ENCODE peak calls at places on chromosomes 5 and 9, in seven cellular contexts. F, X, E, C, T, Q and H are unnamed samples. For H3K4me1, the result is how much of the 10 kb centered on the place peaks cover.

GRCh38 chr5:135139397-135140134 is 105.5 kb upstream of the PITX1 start:
- DNase-seq in C (peak), X (no peak), E (no peak), F (no peak), T (peak), Q (peak), H (no peak)

GRCh38 chr5:109454726-109455505 is 45.1 kb upstream of the PJA2 start:
- DNase-seq in F (no peak), E (no peak), Q (peak), X (no peak), C (peak), T (no peak), H (no peak)

GRCh38 chr5:143431789-143432188 is 28.3 kb upstream of the NR3C1 start:
- DNase-seq in T (no peak), E (no peak), C (no peak), F (no peak), Q (no peak), X (no peak), H (no peak)

GRCh38 chr5:14218011-14218410 is 74.9 kb downstream of the TRIO start:
- DNase-seq in F (no peak), X (no peak), C (no peak), E (no peak), Q (no peak), T (no peak), H (no peak)

GRCh38 chr9:80605129-80605528 is 1033.4 kb downstream of the TLE4 start:
- DNase-seq in E (no peak), C (peak), T (peak), Q (peak), F (no peak), X (no peak), H (no peak)

GRCh38 chr9:137007060-137007815 is 10.9 kb upstream of the CLIC3 start:
- DNase-seq in Q (no peak), F (no peak), E (no peak), T (no peak), C (peak), X (no peak), H (no peak)

GRCh38 chr5:33321026-33321425 is 119.7 kb upstream of the TARS1 start:
- DNase-seq in Q (peak), X (no peak), C (peak), F (no peak), T (peak), E (no peak), H (no peak)

GRCh38 chr5:163821142-163821541 is 315.7 kb downstream of the MAT2B start:
- DNase-seq in E (no peak), X (no peak), C (no peak), Q (no peak), T (no peak), F (no peak), H (no peak)

GRCh38 chr5:14225173-14225834 is 82.2 kb downstream of the TRIO start:
- DNase-seq in C (no peak), E (no peak), Q (no peak), X (no peak), T (no peak), F (no peak), H (no peak)

GRCh38 chr9:69504058-69504457 is 168.1 kb downstream of the APBA1 start:
- DNase-seq in Q (no peak), T (no peak), C (no peak), X (no peak), F (no peak), E (no peak), H (no peak)

GRCh38 chr9:107739601-107740082 is 250.1 kb upstream of the KLF4 start:
- DNase-seq in C (peak), F (no peak), X (peak), Q (peak), T (peak), E (peak), H (no peak)

GRCh38 chr5:30051976-30052375 is 1141.5 kb upstream of the CDH6 start:
- DNase-seq in E (no peak), T (no peak), X (no peak), F (no peak), Q (no peak), C (no peak), H (no peak)

GRCh38 chr9:70406446-70406862 is 8.0 kb downstream of the KLF9 start:
- DNase-seq in C (peak), X (no peak), T (no peak), F (no peak), E (no peak), Q (peak), H (peak)

GRCh38 chr5:171808951-171809350 is 23.3 kb downstream of the SMIM23 start:
- DNase-seq in Q (peak), E (no peak), F (no peak), C (peak), X (no peak), T (no peak), H (no peak)

GRCh38 chr9:87581513-87581912 is 83.8 kb downstream of the DAPK1 start:
- DNase-seq in C (no peak), X (no peak), Q (peak), E (no peak), T (no peak), F (no peak), H (no peak)

GRCh38 chr9:109604036-109604600 is 106.0 kb upstream of the PTPN3 start:
- DNase-seq in C (no peak), X (no peak), F (no peak), E (no peak), Q (peak), T (no peak), H (no peak)

GRCh38 chr5:146703499-146703898 is 175.1 kb downstream of the PPP2R2B start:
- DNase-seq in Q (peak), F (no peak), X (no peak), T (no peak), E (no peak), C (no peak), H (no peak)

GRCh38 chr9:85723220-85723619 is 18.5 kb downstream of the AGTPBP1 start:
- DNase-seq in T (no peak), X (no peak), Q (no peak), C (no peak), F (peak), E (no peak), H (no peak)

GRCh38 chr9:112570731-112571167 is 84.1 kb downstream of the KIAA1958 start:
- DNase-seq in X (peak), E (no peak), T (no peak), C (no peak), F (no peak), Q (no peak), H (peak)

GRCh38 chr5:153900703-153901395 is 137.9 kb downstream of the FAM114A2 start:
- DNase-seq in Q (peak), X (no peak), C (peak), F (no peak), E (no peak), T (peak), H (no peak)

GRCh38 chr5:12636209-12636608 is 732.0 kb upstream of the CTNND2 start:
- DNase-seq in F (no peak), X (no peak), C (no peak), E (no peak), T (peak), Q (no peak), H (no peak)

GRCh38 chr9:78369644-78370219 is 72.8 kb downstream of the PSAT1 start:
- DNase-seq in Q (peak), F (peak), E (peak), T (peak), C (peak), X (peak), H (peak)

GRCh38 chr5:3944930-3945329 is 349.3 kb downstream of the IRX1 start:
- DNase-seq in C (no peak), E (no peak), X (no peak), F (no peak), T (no peak), Q (no peak), H (no peak)

GRCh38 chr9:100990605-100991381 is 37.7 kb upstream of the PLPPR1 start:
- DNase-seq in Q (no peak), X (no peak), T (no peak), F (no peak), C (no peak), E (no peak), H (no peak)

GRCh38 chr5:167576126-167576525 is 715.3 kb upstream of the WWC1 start:
- DNase-seq in T (no peak), F (no peak), X (no peak), E (no peak), Q (no peak), C (no peak), H (no peak)

GRCh38 chr5:143659614-143660238 is 152.2 kb upstream of the HMHB1 start:
- DNase-seq in C (no peak), T (peak), F (no peak), E (no peak), Q (no peak), X (no peak), H (no peak)

GRCh38 chr9:72557549-72557948 is 36.1 kb downstream of the TMC1 start:
- DNase-seq in X (no peak), C (peak), E (no peak), Q (peak), F (no peak), T (peak), H (peak)
- H3K27ac ChIP-seq in X (no peak), C (peak), E (no peak), Q (peak), F (no peak), T (peak), H (no peak)

DNA sequence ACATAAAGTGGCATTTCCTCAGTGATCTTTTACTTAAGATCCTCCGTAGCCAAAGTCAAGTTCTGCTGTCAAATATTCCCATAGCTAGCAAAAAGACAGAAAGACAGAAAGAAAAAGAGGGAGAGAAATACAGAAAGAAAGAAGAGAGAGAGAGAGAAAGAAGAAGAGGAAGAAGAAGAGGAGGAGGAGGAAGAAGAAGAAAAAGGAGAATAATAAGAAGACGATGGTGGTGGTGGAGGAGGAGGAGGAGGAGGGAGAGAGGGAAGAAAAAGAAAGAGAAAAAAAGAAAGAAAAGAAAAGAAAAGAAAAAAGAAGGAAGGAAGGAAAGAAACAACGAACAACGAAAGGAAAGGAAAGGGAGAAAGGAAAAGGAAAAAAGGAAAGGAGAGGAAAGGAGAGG is 54.1 kb downstream of the FAT2 start:
- DNase-seq in C (no peak), X (no peak), Q (no peak), F (no peak), T (no peak), E (no peak), H (no peak)
- H3K4me1 ChIP-seq in C (under half), X (under half), Q (under half), F (under half), T (under half), E (under half), H (under half)

GRCh38 chr5:149931992-149932436 is 12.6 kb downstream of the PDE6A start:
- DNase-seq in C (no peak), Q (no peak), F (no peak), X (no peak), E (no peak), T (no peak), H (no peak)

GRCh38 chr5:149932445-149933350 is 11.9 kb downstream of the PDE6A start:
- DNase-seq in C (no peak), Q (no peak), F (peak), T (peak), E (peak), X (peak), H (no peak)

GRCh38 chr5:149930754-149931574 is 13.6 kb downstream of the PDE6A start:
- DNase-seq in C (no peak), Q (no peak), T (no peak), X (no peak), E (no peak), F (no peak), H (no peak)

GRCh38 chr5:149935431-149935901 is 9.1 kb downstream of the PDE6A start:
- DNase-seq in Q (no peak), F (no peak), X (no peak), T (no peak), C (no peak), E (no peak), H (no peak)

DNA sequence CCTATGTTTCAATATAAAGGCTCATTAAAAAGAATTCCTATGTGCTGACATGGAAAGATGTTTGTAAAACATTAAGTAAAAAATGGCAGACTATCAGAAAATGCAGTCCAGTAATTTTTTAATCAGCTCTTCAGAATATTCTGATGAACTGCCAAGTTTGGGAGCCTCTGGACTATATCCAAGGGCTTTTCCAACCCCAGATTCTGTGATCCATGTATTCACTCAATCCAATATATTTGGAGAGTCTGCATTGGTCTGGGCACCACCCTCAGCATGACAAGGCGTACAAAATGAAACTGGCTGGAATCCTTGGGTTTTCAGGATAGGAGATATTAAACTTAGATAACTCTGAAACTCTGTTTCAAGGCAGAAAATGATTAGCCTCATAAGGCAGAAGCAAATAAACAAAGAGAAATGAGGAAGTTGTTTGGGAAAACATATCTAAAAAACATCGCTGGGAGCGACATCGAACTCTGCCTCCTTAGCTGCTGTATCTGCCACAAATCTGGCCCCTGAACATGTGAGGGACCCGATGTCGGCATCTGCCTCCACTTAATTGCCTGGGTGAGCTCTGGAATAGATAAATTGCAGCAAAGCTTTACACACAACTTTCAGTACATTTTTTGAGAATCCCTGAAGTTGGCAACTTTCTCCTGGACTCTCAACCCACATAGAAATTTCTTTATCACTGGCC is 14.4 kb downstream of the PDE6A start:
- DNase-seq in C (no peak), F (no peak), X (no peak), E (no peak), T (no peak), Q (no peak), H (no peak)
- H3K27ac ChIP-seq in C (no peak), F (no peak), X (no peak), E (no peak), T (no peak), Q (no peak), H (no peak)

GRCh38 chr5:78508231-78508765 is 140.3 kb downstream of the LHFPL2 start:
- DNase-seq in F (no peak), E (no peak), Q (peak), X (no peak), T (peak), C (peak), H (no peak)
- H3K4me1 ChIP-seq in F (under half), E (half or more), Q (half or more), X (under half), T (half or more), C (under half), H (under half)

DNA sequence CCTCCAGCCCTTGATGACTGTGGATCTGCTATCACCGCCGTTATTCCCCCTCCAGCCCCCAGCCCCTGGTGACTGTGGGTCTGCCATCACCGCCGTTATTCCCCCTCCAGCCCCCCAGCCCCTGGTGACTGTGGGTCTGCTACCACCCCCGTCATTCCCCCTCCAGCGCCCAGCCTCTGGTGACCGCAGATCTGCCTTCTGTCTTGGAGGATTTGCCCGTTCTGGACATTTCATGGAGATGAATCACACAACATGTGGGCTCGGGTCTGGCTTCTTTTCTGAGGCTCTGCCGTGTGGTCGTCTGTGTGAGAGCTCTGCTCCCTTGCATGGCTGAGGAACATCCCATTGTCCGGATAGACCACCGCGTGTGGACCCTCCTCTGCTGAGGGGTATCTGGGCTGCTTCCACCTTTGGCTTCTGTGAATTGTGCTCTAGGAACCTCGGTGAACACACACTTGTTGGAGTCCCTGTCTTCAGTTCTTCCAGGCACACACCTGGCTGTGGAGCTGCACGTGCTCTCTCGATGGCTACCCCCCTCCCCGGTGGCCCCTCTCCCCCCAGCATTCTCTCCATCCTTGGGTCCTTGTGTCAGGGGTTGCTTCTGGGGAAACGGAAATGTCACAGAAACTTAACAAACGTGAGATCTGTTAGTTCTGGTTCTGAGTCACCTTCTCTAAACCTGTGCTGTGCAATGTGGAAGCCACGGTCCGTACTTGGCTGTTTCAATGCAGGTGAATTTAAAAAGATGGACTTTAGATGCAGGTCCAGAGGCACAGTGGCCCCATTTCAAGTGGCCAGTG is 105.3 kb upstream of the COL5A1 start:
- DNase-seq in C (peak), F (no peak), Q (peak), E (peak), X (no peak), T (peak), H (peak)
- H3K27ac ChIP-seq in C (peak), F (no peak), Q (peak), E (no peak), X (no peak), T (no peak), H (no peak)

DNA sequence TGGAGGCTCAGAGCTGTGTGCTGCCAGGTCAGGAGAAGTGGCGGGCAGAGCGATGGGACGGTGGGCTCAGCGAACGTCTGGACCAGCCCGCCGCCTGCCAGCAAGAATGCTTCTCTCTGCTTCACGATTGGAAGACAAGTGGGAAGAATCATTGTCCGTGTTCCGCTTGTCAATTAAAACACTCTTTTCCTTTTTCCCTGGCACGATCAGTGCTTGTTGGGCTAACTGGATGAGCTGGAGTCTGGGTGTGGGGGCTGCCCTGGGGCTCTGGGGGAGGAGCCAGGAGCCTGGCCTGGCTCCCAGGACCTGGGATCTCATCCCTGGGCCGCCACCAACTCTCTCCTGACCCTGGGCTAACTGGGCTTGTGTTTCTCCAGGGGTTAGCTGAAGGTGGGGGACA is 1.7 kb downstream of the COL5A1 start:
- DNase-seq in F (no peak), T (peak), Q (no peak), X (no peak), E (no peak), C (peak), H (no peak)
- H3K4me1 ChIP-seq in F (under half), T (under half), Q (under half), X (under half), E (under half), C (under half), H (under half)